ENCODE peak calls at places on chromosomes 12 and 14, in nine cellular contexts. L is fibroblast of the conjunctiva; R is PC-3; M is kidney; D is neural crest cell; W is NCI-H1436; I is stimulated activated CD4-positive, alpha-beta T cell treated with anti-CD3 and anti-CD28 coated beads, TNF-alpha, amount 100 ng/mL, for 1 hour; X is NCI-H1417 treated with DMSO at 0.1 percent for 48 hours; Q is hippocampal formation. U is an unnamed sample.
A peak's percentile ranks its signal among the peaks of the same experiment; 100 is the strongest.

GRCh38 chr14:100140452-100141132 is 18.9 kb downstream of the DEGS2 start:
- DNase-seq in I (no peak), D (peak; percentile 36), M (no peak), X (no peak), L (no peak), Q (no peak), R (no peak), W (no peak), U (no peak)

GRCh38 chr12:27462851-27463250 is 16.3 kb downstream of the SMCO2 start:
- DNase-seq in D (no peak), X (no peak), I (no peak), W (no peak), L (no peak), R (no peak), M (no peak), Q (no peak), U (no peak)

GRCh38 chr14:70422538-70422937 is 5.6 kb upstream of the SYNJ2BP start:
- DNase-seq in M (no peak), D (no peak), L (no peak), I (no peak), R (no peak), Q (no peak), X (no peak), W (no peak), U (no peak)

GRCh38 chr12:23204933-23205778 is 580.2 kb downstream of the ETNK1 start:
- DNase-seq in R (peak; percentile 47), D (no peak), L (peak; percentile 51), W (peak; percentile 82), I (no peak), Q (no peak), X (peak; percentile 53), M (no peak), U (no peak)

GRCh38 chr12:117724545-117724944 is 244.2 kb downstream of the KSR2 start:
- DNase-seq in W (no peak), D (no peak), R (no peak), I (no peak), Q (no peak), X (no peak), M (no peak), L (no peak), U (no peak)

GRCh38 chr14:52455291-52456088 is 96.8 kb downstream of the TXNDC16 start:
- DNase-seq in Q (no peak), I (no peak), L (no peak), D (no peak), X (no peak), W (no peak), M (no peak), R (peak; percentile 70), U (no peak)

GRCh38 chr12:27176765-27177164 is 67.3 kb upstream of the STK38L start:
- DNase-seq in W (no peak), M (no peak), Q (no peak), R (peak; percentile 94), X (no peak), I (peak; percentile 7), L (no peak), D (no peak), U (no peak)

GRCh38 chr14:72708708-72709475 is 185.0 kb downstream of the DPF3 start:
- DNase-seq in Q (peak; percentile 65), I (no peak), R (peak; percentile 91), X (no peak), L (no peak), W (no peak), D (peak; percentile 47), M (no peak), U (no peak)

GRCh38 chr14:71321556-71322315 is 414.5 kb downstream of the PCNX1 start:
- DNase-seq in R (peak; percentile 94), Q (no peak), W (peak; percentile 8), I (no peak), D (peak; percentile 6), M (no peak), L (no peak), X (no peak), U (no peak)

GRCh38 chr12:32115404-32116104 is 8.9 kb downstream of the BICD1 start:
- DNase-seq in R (peak; percentile 96), L (peak; percentile 98), M (peak; percentile 89), I (no peak), X (no peak), D (no peak), W (no peak), Q (no peak), U (no peak)

GRCh38 chr12:44245932-44246331 is 410.1 kb downstream of the TMEM117 start:
- DNase-seq in I (no peak), D (no peak), M (no peak), R (no peak), X (no peak), Q (no peak), W (no peak), L (no peak), U (no peak)

GRCh38 chr12:80690090-80690489 is 17.3 kb upstream of the MYF6 start:
- DNase-seq in I (no peak), M (no peak), X (no peak), W (no peak), D (no peak), L (no peak), Q (no peak), R (no peak), U (no peak)

GRCh38 chr12:112524676-112525425 is 106.1 kb downstream of the PTPN11 start:
- DNase-seq in D (no peak), L (peak; percentile 2), M (no peak), I (no peak), W (no peak), X (no peak), R (peak; percentile 94), Q (no peak), U (no peak)

GRCh38 chr12:76670776-76671175 is 93.1 kb upstream of the ZDHHC17 start:
- DNase-seq in L (no peak), W (no peak), X (no peak), I (no peak), M (no peak), D (no peak), R (peak; percentile 44), Q (no peak), U (no peak)

GRCh38 chr14:104293851-104294627 is 155.7 kb downstream of the KIF26A start:
- DNase-seq in L (no peak), D (no peak), W (no peak), Q (no peak), I (no peak), X (no peak), R (peak; percentile 29), M (peak; percentile 49), U (no peak)

GRCh38 chr12:64720884-64721283 is 38.3 kb downstream of the GNS start:
- DNase-seq in M (no peak), D (no peak), I (no peak), X (no peak), R (no peak), Q (no peak), W (no peak), L (no peak), U (no peak)

GRCh38 chr12:31914927-31915326 is 44.3 kb upstream of the RESF1 start:
- DNase-seq in R (no peak), X (no peak), Q (no peak), I (no peak), L (no peak), D (no peak), M (no peak), W (no peak), U (no peak)

GRCh38 chr14:91870001-91870400 is 2.7 kb upstream of the TC2N start:
- DNase-seq in Q (no peak), D (no peak), M (no peak), X (no peak), I (no peak), W (no peak), R (peak; percentile 59), L (no peak), U (peak; percentile 30)

GRCh38 chr12:1918081-1918874 is at the start of gene CACNA2D4:
- DNase-seq in L (no peak), W (no peak), I (no peak), D (no peak), M (no peak), Q (no peak), X (no peak), R (no peak), U (no peak)

GRCh38 chr12:49644620-49644994 is 21.2 kb downstream of the PRPF40B start:
- DNase-seq in I (peak; percentile 69), X (peak; percentile 51), L (peak; percentile 67), M (peak; percentile 90), Q (peak; percentile 79), D (peak; percentile 75), R (peak; percentile 79), W (peak; percentile 66), U (no peak)

GRCh38 chr14:93369393-93370266 is 22.6 kb downstream of the COX8C start:
- DNase-seq in L (no peak), X (no peak), Q (no peak), R (no peak), D (no peak), W (no peak), M (no peak), I (no peak), U (no peak)

GRCh38 chr12:127054531-127054930 is 1212.4 kb upstream of the TMEM132C start:
- DNase-seq in Q (no peak), X (no peak), L (no peak), I (no peak), W (no peak), M (no peak), D (no peak), R (peak; percentile 65), U (no peak)

GRCh38 chr14:23104591-23105347 is at the start of gene CIROP:
- DNase-seq in L (no peak), M (no peak), D (no peak), W (no peak), I (no peak), Q (no peak), X (no peak), R (no peak), U (no peak)

GRCh38 chr12:63931703-63932102 is 87.2 kb downstream of the SRGAP1 start:
- DNase-seq in R (no peak), Q (no peak), M (no peak), I (no peak), W (no peak), D (no peak), X (no peak), L (no peak), U (no peak)

GRCh38 chr12:3086729-3087323 is 9.6 kb downstream of the TSPAN9 start:
- DNase-seq in D (no peak), R (no peak), M (no peak), W (no peak), Q (no peak), X (no peak), L (no peak), I (no peak), U (no peak)

GRCh38 chr12:16587110-16587453 is 18.9 kb downstream of the LMO3 start:
- DNase-seq in M (no peak), L (no peak), X (no peak), Q (no peak), I (no peak), D (no peak), W (no peak), R (no peak), U (no peak)

GRCh38 chr14:69879175-69880047 is at the start of gene SMOC1:
- DNase-seq in W (peak; percentile 40), R (no peak), D (peak; percentile 89), I (no peak), L (no peak), Q (peak; percentile 53), M (peak; percentile 81), X (no peak), U (no peak)

GRCh38 chr14:35335388-35336092 is 43.4 kb downstream of the PSMA6 start:
- DNase-seq in R (peak; percentile 46), X (no peak), W (no peak), D (no peak), I (no peak), M (peak; percentile 76), L (no peak), Q (no peak), U (no peak)

GRCh38 chr14:39179042-39179441 is 4.0 kb downstream of the PNN start:
- DNase-seq in Q (no peak), I (no peak), R (no peak), M (no peak), W (no peak), L (no peak), D (no peak), X (no peak), U (no peak)

GRCh38 chr12:52351196-52352059 is 15.9 kb downstream of the KRT85 start:
- DNase-seq in W (no peak), X (no peak), I (no peak), R (no peak), D (no peak), M (no peak), Q (peak; percentile 14), L (no peak), U (no peak)

GRCh38 chr14:68843471-68844209 is 50.8 kb upstream of the ZFP36L1 start:
- DNase-seq in R (peak; percentile 80), D (peak; percentile 76), I (peak; percentile 67), W (peak; percentile 48), Q (peak; percentile 50), X (peak; percentile 23), L (peak; percentile 51), M (peak; percentile 91), U (peak; percentile 45)